ENCODE peak calls at places on chromosome 13, in seven cellular contexts. One of them, this sample, is unnamed.

GRCh38 chr13:75830842-75831241 is 194.7 kb downstream of the LMO7 start:
- DNase-seq in endothelial cell of umbilical vein: no peak
- DNase-seq in psoas muscle: no peak
- DNase-seq in gastrocnemius medialis: no peak
- DNase-seq in cardiac muscle cell: no peak
- DNase-seq in ovary: no peak
- DNase-seq in type B pancreatic cell: no peak
- DNase-seq in this sample: no peak

GRCh38 chr13:31773538-31773937 is 34.2 kb downstream of the RXFP2 start:
- DNase-seq in endothelial cell of umbilical vein: peak; percentile 56
- DNase-seq in psoas muscle: no peak
- DNase-seq in gastrocnemius medialis: no peak
- DNase-seq in cardiac muscle cell: no peak
- DNase-seq in ovary: no peak
- DNase-seq in type B pancreatic cell: no peak
- DNase-seq in this sample: no peak

GRCh38 chr13:112729408-112729807 is 39.6 kb downstream of the ATP11A start:
- DNase-seq in endothelial cell of umbilical vein: no peak
- DNase-seq in psoas muscle: peak; percentile 50
- DNase-seq in gastrocnemius medialis: peak; percentile 63
- DNase-seq in cardiac muscle cell: peak; percentile 95
- DNase-seq in ovary: no peak
- DNase-seq in type B pancreatic cell: no peak
- DNase-seq in this sample: no peak

GRCh38 chr13:112073245-112074138 is 6.5 kb downstream of the SOX1 start:
- DNase-seq in endothelial cell of umbilical vein: no peak
- DNase-seq in psoas muscle: no peak
- DNase-seq in gastrocnemius medialis: no peak
- DNase-seq in cardiac muscle cell: peak; percentile 24
- DNase-seq in ovary: no peak
- DNase-seq in type B pancreatic cell: no peak
- DNase-seq in this sample: peak; percentile 61

GRCh38 chr13:80458546-80458945 is 117.6 kb upstream of the SPRY2 start:
- DNase-seq in endothelial cell of umbilical vein: peak; percentile 69
- DNase-seq in psoas muscle: no peak
- DNase-seq in gastrocnemius medialis: no peak
- DNase-seq in cardiac muscle cell: no peak
- DNase-seq in ovary: no peak
- DNase-seq in type B pancreatic cell: no peak
- DNase-seq in this sample: no peak

GRCh38 chr13:76503756-76504155 is 382.4 kb downstream of the KCTD12 start:
- DNase-seq in endothelial cell of umbilical vein: no peak
- DNase-seq in psoas muscle: no peak
- DNase-seq in gastrocnemius medialis: no peak
- DNase-seq in cardiac muscle cell: no peak
- DNase-seq in ovary: no peak
- DNase-seq in type B pancreatic cell: no peak
- DNase-seq in this sample: no peak

GRCh38 chr13:98252931-98253470 is 75.9 kb upstream of the RNF113B start:
- DNase-seq in endothelial cell of umbilical vein: peak; percentile 84
- DNase-seq in psoas muscle: no peak
- DNase-seq in gastrocnemius medialis: no peak
- DNase-seq in cardiac muscle cell: no peak
- DNase-seq in ovary: no peak
- DNase-seq in type B pancreatic cell: no peak
- DNase-seq in this sample: no peak

GRCh38 chr13:52195052-52195837 is 35.8 kb upstream of the NEK3 start:
- DNase-seq in endothelial cell of umbilical vein: peak; percentile 83
- DNase-seq in psoas muscle: peak; percentile 82
- DNase-seq in gastrocnemius medialis: peak; percentile 45
- DNase-seq in cardiac muscle cell: no peak
- DNase-seq in ovary: peak; percentile 81
- DNase-seq in type B pancreatic cell: no peak
- DNase-seq in this sample: no peak

GRCh38 chr13:72716776-72717175 is 10.7 kb downstream of the MZT1 start:
- DNase-seq in endothelial cell of umbilical vein: peak; percentile 84
- DNase-seq in psoas muscle: no peak
- DNase-seq in gastrocnemius medialis: no peak
- DNase-seq in cardiac muscle cell: no peak
- DNase-seq in ovary: no peak
- DNase-seq in type B pancreatic cell: no peak
- DNase-seq in this sample: no peak

GRCh38 chr13:111661776-111662175 is 341.3 kb downstream of the TEX29 start:
- DNase-seq in endothelial cell of umbilical vein: no peak
- DNase-seq in psoas muscle: no peak
- DNase-seq in gastrocnemius medialis: no peak
- DNase-seq in cardiac muscle cell: no peak
- DNase-seq in ovary: no peak
- DNase-seq in type B pancreatic cell: peak; percentile 37
- DNase-seq in this sample: no peak

GRCh38 chr13:39268398-39268797 is 230.1 kb downstream of the NHLRC3 start:
- DNase-seq in endothelial cell of umbilical vein: no peak
- DNase-seq in psoas muscle: no peak
- DNase-seq in gastrocnemius medialis: no peak
- DNase-seq in cardiac muscle cell: no peak
- DNase-seq in ovary: no peak
- DNase-seq in type B pancreatic cell: no peak
- DNase-seq in this sample: no peak

GRCh38 chr13:39656325-39656677 is 839 bp downstream of the COG6 start:
- DNase-seq in endothelial cell of umbilical vein: no peak
- DNase-seq in psoas muscle: no peak
- DNase-seq in gastrocnemius medialis: no peak
- DNase-seq in cardiac muscle cell: no peak
- DNase-seq in ovary: no peak
- DNase-seq in type B pancreatic cell: no peak
- DNase-seq in this sample: no peak

GRCh38 chr13:57629821-57630235 is 1.7 kb upstream of the PCDH17 start:
- DNase-seq in endothelial cell of umbilical vein: peak; percentile 95
- DNase-seq in psoas muscle: peak; percentile 75
- DNase-seq in gastrocnemius medialis: no peak
- DNase-seq in cardiac muscle cell: peak; percentile 97
- DNase-seq in ovary: peak; percentile 61
- DNase-seq in type B pancreatic cell: peak; percentile 95
- DNase-seq in this sample: peak; percentile 92

GRCh38 chr13:71858647-71859046 is 8.4 kb downstream of the DACH1 start:
- DNase-seq in endothelial cell of umbilical vein: no peak
- DNase-seq in psoas muscle: no peak
- DNase-seq in gastrocnemius medialis: no peak
- DNase-seq in cardiac muscle cell: no peak
- DNase-seq in ovary: no peak
- DNase-seq in type B pancreatic cell: no peak
- DNase-seq in this sample: no peak

GRCh38 chr13:29684441-29684840 is 89.0 kb upstream of the SLC7A1 start:
- DNase-seq in endothelial cell of umbilical vein: no peak
- DNase-seq in psoas muscle: no peak
- DNase-seq in gastrocnemius medialis: no peak
- DNase-seq in cardiac muscle cell: no peak
- DNase-seq in ovary: no peak
- DNase-seq in type B pancreatic cell: no peak
- DNase-seq in this sample: no peak

GRCh38 chr13:39317284-39317683 is 279.0 kb downstream of the NHLRC3 start:
- DNase-seq in endothelial cell of umbilical vein: peak; percentile 18
- DNase-seq in psoas muscle: peak; percentile 47
- DNase-seq in gastrocnemius medialis: no peak
- DNase-seq in cardiac muscle cell: no peak
- DNase-seq in ovary: peak; percentile 61
- DNase-seq in type B pancreatic cell: no peak
- DNase-seq in this sample: no peak

GRCh38 chr13:110036060-110036459 is 249.7 kb upstream of the IRS2 start:
- DNase-seq in endothelial cell of umbilical vein: no peak
- DNase-seq in psoas muscle: no peak
- DNase-seq in gastrocnemius medialis: no peak
- DNase-seq in cardiac muscle cell: no peak
- DNase-seq in ovary: no peak
- DNase-seq in type B pancreatic cell: no peak
- DNase-seq in this sample: no peak

GRCh38 chr13:20882206-20882605 is 20.3 kb downstream of the XPO4 start:
- DNase-seq in endothelial cell of umbilical vein: no peak
- DNase-seq in psoas muscle: no peak
- DNase-seq in gastrocnemius medialis: no peak
- DNase-seq in cardiac muscle cell: no peak
- DNase-seq in ovary: no peak
- DNase-seq in type B pancreatic cell: no peak
- DNase-seq in this sample: no peak

GRCh38 chr13:26423634-26424033 is 133.8 kb upstream of the WASF3 start:
- DNase-seq in endothelial cell of umbilical vein: no peak
- DNase-seq in psoas muscle: peak; percentile 45
- DNase-seq in gastrocnemius medialis: no peak
- DNase-seq in cardiac muscle cell: peak; percentile 32
- DNase-seq in ovary: no peak
- DNase-seq in type B pancreatic cell: no peak
- DNase-seq in this sample: no peak

GRCh38 chr13:113792821-113793717 is 34.0 kb downstream of the TMEM255B start:
- DNase-seq in endothelial cell of umbilical vein: no peak
- DNase-seq in psoas muscle: no peak
- DNase-seq in gastrocnemius medialis: no peak
- DNase-seq in cardiac muscle cell: no peak
- DNase-seq in ovary: no peak
- DNase-seq in type B pancreatic cell: no peak
- DNase-seq in this sample: no peak

GRCh38 chr13:110644892-110645521 is 29.7 kb downstream of the NAXD start:
- DNase-seq in endothelial cell of umbilical vein: peak; percentile 50
- DNase-seq in psoas muscle: peak; percentile 60
- DNase-seq in gastrocnemius medialis: peak; percentile 31
- DNase-seq in cardiac muscle cell: peak; percentile 80
- DNase-seq in ovary: no peak
- DNase-seq in type B pancreatic cell: no peak
- DNase-seq in this sample: peak; percentile 49

GRCh38 chr13:30796132-30796832 is 60.9 kb downstream of the ALOX5AP start:
- DNase-seq in endothelial cell of umbilical vein: peak; percentile 29
- DNase-seq in psoas muscle: no peak
- DNase-seq in gastrocnemius medialis: no peak
- DNase-seq in cardiac muscle cell: no peak
- DNase-seq in ovary: no peak
- DNase-seq in type B pancreatic cell: no peak
- DNase-seq in this sample: no peak

GRCh38 chr13:43529796-43530195 is 257.0 kb downstream of the ENOX1 start:
- DNase-seq in endothelial cell of umbilical vein: no peak
- DNase-seq in psoas muscle: no peak
- DNase-seq in gastrocnemius medialis: no peak
- DNase-seq in cardiac muscle cell: no peak
- DNase-seq in ovary: no peak
- DNase-seq in type B pancreatic cell: no peak
- DNase-seq in this sample: no peak

GRCh38 chr13:33096886-33097610 is 80.8 kb downstream of the KL start:
- DNase-seq in endothelial cell of umbilical vein: no peak
- DNase-seq in psoas muscle: no peak
- DNase-seq in gastrocnemius medialis: no peak
- DNase-seq in cardiac muscle cell: no peak
- DNase-seq in ovary: no peak
- DNase-seq in type B pancreatic cell: no peak
- DNase-seq in this sample: no peak

GRCh38 chr13:27258637-27259377 is 7.4 kb downstream of the RPL21 start:
- DNase-seq in endothelial cell of umbilical vein: no peak
- DNase-seq in psoas muscle: no peak
- DNase-seq in gastrocnemius medialis: no peak
- DNase-seq in cardiac muscle cell: no peak
- DNase-seq in ovary: no peak
- DNase-seq in type B pancreatic cell: no peak
- DNase-seq in this sample: no peak

DNA sequence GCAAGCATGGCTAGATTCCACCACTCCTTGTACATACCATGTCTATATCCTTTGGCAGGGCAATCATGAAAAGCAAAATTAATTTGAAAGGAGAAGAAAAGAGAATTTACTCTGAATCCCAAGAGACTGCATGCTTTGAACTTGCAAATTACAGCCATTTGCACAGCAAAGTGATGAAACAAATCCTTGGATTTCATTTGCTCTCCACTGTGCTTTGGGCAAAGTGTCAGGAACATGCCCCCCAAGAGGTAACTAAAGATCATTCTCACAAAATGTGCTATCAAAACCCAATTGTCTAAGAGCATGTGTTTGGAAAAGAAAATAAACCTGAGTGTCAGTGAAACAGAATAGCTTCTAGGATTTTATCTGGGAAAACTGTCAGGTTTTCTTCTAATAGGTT is 298.5 kb downstream of the GPC6 start:
- DNase-seq in endothelial cell of umbilical vein: no peak
- DNase-seq in psoas muscle: no peak
- DNase-seq in gastrocnemius medialis: no peak
- DNase-seq in cardiac muscle cell: no peak
- DNase-seq in ovary: no peak
- DNase-seq in type B pancreatic cell: no peak
- DNase-seq in this sample: no peak
- TF ChIP-seq CTCF in endothelial cell of umbilical vein: no peak
- TF ChIP-seq CTCF in psoas muscle: no peak
- TF ChIP-seq CTCF in gastrocnemius medialis: no peak
- TF ChIP-seq CTCF in cardiac muscle cell: no peak
- TF ChIP-seq CTCF in ovary: no peak
- TF ChIP-seq CTCF in type B pancreatic cell: no peak
- TF ChIP-seq CTCF in this sample: no peak

GRCh38 chr13:23319915-23320224 is 113.6 kb downstream of the SACS start:
- DNase-seq in endothelial cell of umbilical vein: no peak
- DNase-seq in psoas muscle: no peak
- DNase-seq in gastrocnemius medialis: no peak
- DNase-seq in cardiac muscle cell: no peak
- DNase-seq in ovary: no peak
- DNase-seq in type B pancreatic cell: no peak
- DNase-seq in this sample: no peak
- TF ChIP-seq CTCF in endothelial cell of umbilical vein: no peak
- TF ChIP-seq CTCF in psoas muscle: no peak
- TF ChIP-seq CTCF in gastrocnemius medialis: no peak
- TF ChIP-seq CTCF in cardiac muscle cell: no peak
- TF ChIP-seq CTCF in ovary: no peak
- TF ChIP-seq CTCF in type B pancreatic cell: no peak
- TF ChIP-seq CTCF in this sample: no peak

GRCh38 chr13:107678075-107678689 is 537.2 kb downstream of the LIG4 start:
- DNase-seq in endothelial cell of umbilical vein: no peak
- DNase-seq in psoas muscle: no peak
- DNase-seq in gastrocnemius medialis: no peak
- DNase-seq in cardiac muscle cell: peak; percentile 15
- DNase-seq in ovary: no peak
- DNase-seq in type B pancreatic cell: no peak
- DNase-seq in this sample: no peak
- TF ChIP-seq CTCF in endothelial cell of umbilical vein: no peak
- TF ChIP-seq CTCF in psoas muscle: no peak
- TF ChIP-seq CTCF in gastrocnemius medialis: no peak
- TF ChIP-seq CTCF in cardiac muscle cell: no peak
- TF ChIP-seq CTCF in ovary: no peak
- TF ChIP-seq CTCF in type B pancreatic cell: peak; percentile 27
- TF ChIP-seq CTCF in this sample: peak; percentile 37

DNA sequence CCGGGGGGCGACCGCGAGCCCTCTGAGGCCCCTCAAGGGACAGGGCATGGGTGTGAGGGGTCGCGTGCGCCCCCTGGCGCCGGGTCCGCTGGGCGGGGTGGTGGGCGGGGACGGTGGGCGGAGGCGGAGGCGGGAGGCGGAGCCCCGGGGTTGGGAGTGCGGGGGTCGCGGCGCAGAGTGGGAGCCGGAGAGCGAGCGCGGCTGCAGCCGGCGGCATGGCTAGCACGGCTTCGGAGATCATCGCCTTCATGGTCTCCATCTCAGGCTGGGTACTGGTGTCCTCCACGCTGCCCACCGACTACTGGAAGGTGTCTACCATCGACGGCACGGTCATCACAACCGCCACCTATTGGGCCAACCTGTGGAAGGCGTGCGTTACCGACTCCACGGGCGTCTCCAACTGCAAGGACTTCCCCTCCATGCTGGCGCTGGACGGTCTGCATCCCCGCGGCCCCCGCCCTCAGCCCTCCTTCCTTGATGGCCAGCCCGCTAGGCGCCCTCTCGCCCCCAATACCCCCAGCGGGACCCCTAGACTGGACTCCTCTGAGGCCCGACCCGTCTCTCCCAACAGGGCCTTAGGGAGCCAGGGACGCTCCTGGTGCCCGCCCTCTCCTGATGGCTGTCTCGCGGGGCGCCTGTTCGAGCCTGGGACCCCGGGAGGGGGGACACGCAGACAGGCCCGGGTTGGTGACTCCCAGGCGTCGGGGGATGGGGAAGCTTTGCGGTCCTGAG is at the start of gene CLDN10:
- DNase-seq in endothelial cell of umbilical vein: no peak
- DNase-seq in psoas muscle: peak; percentile 14
- DNase-seq in gastrocnemius medialis: no peak
- DNase-seq in cardiac muscle cell: peak; percentile 52
- DNase-seq in ovary: no peak
- DNase-seq in type B pancreatic cell: peak; percentile 71
- DNase-seq in this sample: peak; percentile 71
- TF ChIP-seq CTCF in endothelial cell of umbilical vein: peak; percentile 32
- TF ChIP-seq CTCF in psoas muscle: no peak
- TF ChIP-seq CTCF in gastrocnemius medialis: no peak
- TF ChIP-seq CTCF in cardiac muscle cell: no peak
- TF ChIP-seq CTCF in ovary: no peak
- TF ChIP-seq CTCF in type B pancreatic cell: peak; percentile 76
- TF ChIP-seq CTCF in this sample: peak; percentile 61

This sample was measured in neural crest cell.